ENCODE peak calls at places on chromosomes 6 and 20, in five cellular contexts. X, C, U, Q and I are unnamed samples.

GRCh38 chr20:56983813-56984212 is 282.6 kb downstream of the BMP7 start:
- DNase-seq in U (no peak), C (no peak), X (no peak), Q (no peak), I (no peak)

GRCh38 chr6:77455271-77455670 is 8.0 kb downstream of the HTR1B start:
- DNase-seq in C (no peak), X (no peak), U (no peak), Q (no peak), I (no peak)

GRCh38 chr6:21479140-21479539 is 114.4 kb upstream of the SOX4 start:
- DNase-seq in U (no peak), C (no peak), X (no peak), Q (no peak), I (no peak)

GRCh38 chr6:134851548-134851947 is 98.4 kb downstream of the ALDH8A1 start:
- DNase-seq in Q (no peak), X (no peak), U (no peak), C (no peak), I (no peak)

GRCh38 chr6:28589234-28589951 is 63.7 kb downstream of the GPX5 start:
- DNase-seq in U (no peak), X (peak; percentile 92), C (no peak), Q (no peak), I (no peak)

GRCh38 chr20:63025534-63026331 is 19.0 kb upstream of the BHLHE23 start:
- DNase-seq in X (no peak), U (no peak), Q (peak; percentile 44), C (no peak), I (peak; percentile 62)

GRCh38 chr6:40328376-40328987 is 258.7 kb downstream of the LRFN2 start:
- DNase-seq in C (no peak), Q (no peak), X (no peak), U (no peak), I (no peak)

GRCh38 chr6:31076611-31077010 is 35.8 kb downstream of the C6orf15 start:
- DNase-seq in X (no peak), Q (no peak), U (no peak), C (no peak), I (no peak)

GRCh38 chr20:24622856-24623255 is 153.4 kb downstream of the SYNDIG1 start:
- DNase-seq in C (no peak), Q (no peak), X (no peak), U (no peak), I (no peak)

GRCh38 chr20:14523090-14523489 is 185.7 kb upstream of the FLRT3 start:
- DNase-seq in U (no peak), Q (no peak), C (no peak), X (no peak), I (no peak)

GRCh38 chr6:33785766-33786165 is 3.2 kb downstream of the LEMD2 start:
- DNase-seq in Q (no peak), U (no peak), C (no peak), X (peak; percentile 38), I (no peak)

GRCh38 chr6:108565091-108565766 is 4.5 kb downstream of the FOXO3 start:
- DNase-seq in Q (no peak), X (peak; percentile 36), U (peak; percentile 38), C (no peak), I (no peak)

GRCh38 chr20:17169575-17170136 is 57.2 kb upstream of the PCSK2 start:
- DNase-seq in Q (no peak), U (no peak), C (no peak), X (no peak), I (no peak)

GRCh38 chr6:158756126-158756525 is 63.0 kb downstream of the EZR start:
- DNase-seq in Q (no peak), C (no peak), X (no peak), U (no peak), I (no peak)

GRCh38 chr20:1417790-1418189 is 24.9 kb upstream of the FKBP1A start:
- DNase-seq in Q (no peak), U (no peak), X (no peak), C (no peak), I (no peak)

GRCh38 chr6:75530696-75531095 is 37.1 kb upstream of the FILIP1 start:
- DNase-seq in U (no peak), C (no peak), Q (no peak), X (no peak), I (no peak)

GRCh38 chr20:50850721-50851286 is 55.9 kb downstream of the BCAS4 start:
- DNase-seq in C (no peak), Q (no peak), X (no peak), U (no peak), I (no peak)

GRCh38 chr6:7150381-7151064 is 42.8 kb downstream of the RREB1 start:
- DNase-seq in Q (no peak), U (no peak), X (no peak), C (no peak), I (peak; percentile 75)

GRCh38 chr6:156418253-156418652 is 358.9 kb upstream of the ARID1B start:
- DNase-seq in X (no peak), U (no peak), C (no peak), Q (no peak), I (no peak)

GRCh38 chr6:122033564-122034181 is 365.8 kb upstream of the HSF2 start:
- DNase-seq in X (peak; percentile 77), U (no peak), C (no peak), Q (no peak), I (no peak)

GRCh38 chr6:12068899-12069557 is 56.9 kb downstream of the HIVEP1 start:
- DNase-seq in Q (no peak), X (no peak), C (no peak), U (no peak), I (no peak)

GRCh38 chr20:9517297-9518134 is 3.1 kb downstream of the LAMP5 start:
- DNase-seq in Q (no peak), C (no peak), U (no peak), X (no peak), I (no peak)

GRCh38 chr6:18323935-18324707 is 59.8 kb upstream of the DEK start:
- DNase-seq in Q (no peak), C (no peak), U (no peak), X (peak; percentile 56), I (no peak)

GRCh38 chr6:156719720-156720563 is 57.2 kb upstream of the ARID1B start:
- DNase-seq in U (peak; percentile 96), Q (peak; percentile 97), X (peak; percentile 88), C (peak; percentile 98), I (peak; percentile 98)

GRCh38 chr20:31587545-31588389 is 17.3 kb upstream of the ID1 start:
- DNase-seq in X (peak; percentile 72), C (no peak), U (peak; percentile 74), Q (no peak), I (no peak)

GRCh38 chr6:50992232-50992631 is 173.6 kb downstream of the TFAP2B start:
- DNase-seq in X (no peak), Q (no peak), U (no peak), C (no peak), I (no peak)

DNA sequence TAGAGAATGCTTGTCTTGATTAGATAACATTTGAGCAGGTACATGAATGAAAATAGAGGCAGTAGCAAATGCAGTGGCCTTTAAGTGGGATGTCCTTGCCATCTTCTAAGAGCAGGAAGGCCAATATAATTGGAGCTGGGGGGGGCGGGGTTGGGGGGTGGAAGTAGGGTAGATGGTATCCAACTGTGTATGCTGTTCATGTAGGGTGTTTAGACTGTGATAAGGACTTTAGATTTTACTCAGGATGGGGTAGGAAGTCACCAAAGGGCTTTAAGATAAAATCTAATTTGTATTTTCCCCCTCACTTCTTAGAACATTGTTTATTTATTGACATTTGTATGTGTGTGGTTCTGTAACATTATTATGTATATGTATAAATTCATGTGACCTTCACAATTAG is 12.0 kb downstream of the TAB2 start:
- DNase-seq in C (no peak), Q (no peak), X (no peak), U (no peak), I (no peak)
- H3K4me1 ChIP-seq in C (peaks cover 96% of the 10 kb centered on the region), Q (peaks cover 16% of the 10 kb centered on the region), X (peaks cover 4% of the 10 kb centered on the region), U (peaks cover 36% of the 10 kb centered on the region), I (peaks cover 12% of the 10 kb centered on the region)

GRCh38 chr20:59747671-59748515 is 143.6 kb downstream of the PHACTR3 start:
- DNase-seq in Q (no peak), U (no peak), C (no peak), X (no peak), I (no peak)

GRCh38 chr20:59751075-59751711 is 146.9 kb downstream of the PHACTR3 start:
- DNase-seq in U (peak; percentile 70), X (no peak), C (peak; percentile 77), Q (peak; percentile 85), I (peak; percentile 90)

GRCh38 chr20:59750209-59750840 is 146.0 kb downstream of the PHACTR3 start:
- DNase-seq in U (no peak), C (no peak), Q (no peak), X (no peak), I (no peak)

GRCh38 chr20:59749293-59749680 is 144.9 kb downstream of the PHACTR3 start:
- DNase-seq in Q (peak; percentile 66), C (no peak), X (no peak), U (no peak), I (no peak)

DNA sequence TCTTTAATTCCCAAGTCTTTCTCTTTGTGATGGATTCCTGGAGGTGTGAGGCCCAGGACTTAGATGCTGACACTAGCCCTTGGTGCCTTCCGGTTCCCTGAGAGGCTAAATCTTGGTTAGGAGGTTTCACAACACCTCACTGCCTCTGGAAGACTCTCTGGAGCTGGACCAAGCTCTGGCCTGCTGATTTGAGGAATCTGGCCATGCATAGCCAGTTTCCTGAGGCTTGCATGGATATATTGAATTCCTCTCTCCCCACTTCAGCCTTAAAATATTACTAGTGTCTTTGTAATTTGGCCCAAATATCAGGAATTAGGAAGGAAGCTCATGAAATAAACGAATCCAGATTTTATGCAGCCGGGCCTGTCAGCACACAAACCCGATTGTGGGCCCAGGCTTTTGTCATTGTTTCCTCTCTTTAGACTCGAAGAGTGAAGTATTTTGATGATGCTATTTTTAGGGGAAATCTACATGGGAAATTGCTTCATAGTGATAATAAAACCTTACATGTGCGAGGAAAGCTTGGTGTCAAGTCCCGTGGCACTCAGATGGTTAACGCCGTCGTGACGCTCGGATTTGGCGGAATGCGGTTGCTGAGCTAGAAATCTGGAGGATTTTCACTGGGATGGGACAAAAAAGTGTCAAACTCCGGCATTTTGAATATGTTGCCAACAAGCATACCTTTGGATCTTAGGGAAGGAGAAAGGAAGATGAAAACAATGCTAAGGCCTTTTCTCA is 144.4 kb downstream of the PHACTR3 start:
- DNase-seq in Q (no peak), X (no peak), U (no peak), C (peak; percentile 84), I (no peak)
- H3K27ac ChIP-seq in Q (no peak overlapping the region), X (no peak overlapping the region), U (no peak overlapping the region), C (peak overlapping the region; percentile 56), I (no peak overlapping the region)

DNA sequence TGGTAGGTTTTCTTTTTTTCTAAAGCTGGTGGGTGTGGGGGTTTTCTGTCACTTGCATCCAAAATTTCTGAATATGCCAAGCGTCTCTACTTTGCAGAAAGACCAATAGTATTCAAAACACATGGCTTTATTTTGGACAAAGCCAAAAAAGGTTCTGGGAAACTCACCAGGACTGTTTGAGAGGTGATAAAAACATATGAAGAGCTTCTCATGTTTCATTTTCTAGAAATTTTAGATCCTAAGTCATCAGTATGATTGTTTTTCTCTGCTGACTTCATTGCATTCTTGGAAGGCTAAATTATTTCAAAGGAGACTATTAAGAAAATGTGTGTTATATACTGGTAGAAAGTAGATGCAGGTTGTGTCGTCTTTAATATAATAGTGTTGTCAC is 51.3 kb downstream of the GCLC start:
- DNase-seq in X (peak; percentile 4), C (no peak), Q (no peak), U (no peak), I (no peak)
- H3K4me1 ChIP-seq in X (peaks cover 4% of the 10 kb centered on the region), C (peaks cover 21% of the 10 kb centered on the region), Q (no peaks in the 10 kb centered on the region), U (no peaks in the 10 kb centered on the region), I (no peaks in the 10 kb centered on the region)

DNA sequence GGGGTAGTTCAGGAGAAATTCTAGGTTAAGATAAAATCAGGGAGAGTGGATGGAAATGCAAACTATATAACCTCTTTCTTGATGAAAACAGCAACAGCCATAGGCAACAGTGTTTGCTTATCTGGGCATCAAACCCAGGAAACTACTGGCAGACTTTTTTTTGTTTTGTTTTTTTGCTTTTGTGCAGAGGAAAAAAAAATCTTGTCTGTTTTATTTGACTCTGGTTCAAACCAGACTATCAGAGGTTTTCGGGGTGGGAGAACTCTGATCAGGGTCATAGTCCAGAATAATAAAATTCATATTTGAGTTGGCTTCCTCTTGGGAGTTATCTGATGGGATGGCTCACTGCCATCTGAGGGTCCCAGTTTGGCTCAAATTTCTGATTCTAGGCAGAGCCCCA is 88.8 kb upstream of the ZNFX1 start:
- DNase-seq in Q (no peak), U (no peak), X (no peak), C (no peak), I (no peak)
- H3K27ac ChIP-seq in Q (no peak overlapping the region), U (no peak overlapping the region), X (no peak overlapping the region), C (no peak overlapping the region), I (no peak overlapping the region)